ENCODE peak calls at places on chromosomes 4 and X, in six cellular contexts. One of them, this sample, is unnamed.

GRCh38 chrX:129600981-129601424 is 53.8 kb downstream of the APLN start:
- DNase-seq in choroid plexus epithelial cell: peak
- DNase-seq in fibroblast of mammary gland: peak
- DNase-seq in nephron progenitor cell: peak
- DNase-seq in foreskin fibroblast: peak
- DNase-seq in B cell: peak
- DNase-seq in this sample: peak

GRCh38 chr4:59630235-59630634 is 1569.9 kb upstream of the ADGRL3 start:
- DNase-seq in B cell: no peak
- DNase-seq in fibroblast of mammary gland: no peak
- DNase-seq in foreskin fibroblast: no peak
- DNase-seq in nephron progenitor cell: no peak
- DNase-seq in choroid plexus epithelial cell: no peak
- DNase-seq in this sample: no peak

GRCh38 chr4:144579411-144580020 is 66.4 kb upstream of the HHIP start:
- DNase-seq in fibroblast of mammary gland: peak
- DNase-seq in B cell: no peak
- DNase-seq in nephron progenitor cell: no peak
- DNase-seq in choroid plexus epithelial cell: peak
- DNase-seq in foreskin fibroblast: peak
- DNase-seq in this sample: peak

GRCh38 chr4:123651127-123651526 is 254.5 kb downstream of the SPRY1 start:
- DNase-seq in fibroblast of mammary gland: no peak
- DNase-seq in choroid plexus epithelial cell: no peak
- DNase-seq in B cell: no peak
- DNase-seq in foreskin fibroblast: no peak
- DNase-seq in nephron progenitor cell: no peak
- DNase-seq in this sample: no peak

GRCh38 chr4:143482753-143483362 is 30.6 kb upstream of the SMARCA5 start:
- DNase-seq in choroid plexus epithelial cell: peak
- DNase-seq in B cell: peak
- DNase-seq in nephron progenitor cell: peak
- DNase-seq in fibroblast of mammary gland: peak
- DNase-seq in foreskin fibroblast: peak
- DNase-seq in this sample: peak

GRCh38 chr4:88802585-88803285 is 105.1 kb upstream of the NAP1L5 start:
- DNase-seq in fibroblast of mammary gland: no peak
- DNase-seq in foreskin fibroblast: no peak
- DNase-seq in nephron progenitor cell: no peak
- DNase-seq in B cell: no peak
- DNase-seq in choroid plexus epithelial cell: peak
- DNase-seq in this sample: no peak

GRCh38 chrX:8048466-8048865 is 121.3 kb upstream of the PNPLA4 start:
- DNase-seq in B cell: no peak
- DNase-seq in fibroblast of mammary gland: no peak
- DNase-seq in choroid plexus epithelial cell: no peak
- DNase-seq in foreskin fibroblast: no peak
- DNase-seq in nephron progenitor cell: no peak
- DNase-seq in this sample: no peak

GRCh38 chr4:3318561-3319021 is 25.8 kb downstream of the RGS12 start:
- DNase-seq in nephron progenitor cell: no peak
- DNase-seq in fibroblast of mammary gland: no peak
- DNase-seq in B cell: no peak
- DNase-seq in choroid plexus epithelial cell: no peak
- DNase-seq in foreskin fibroblast: no peak
- DNase-seq in this sample: no peak

GRCh38 chr4:80417019-80417418 is 81.5 kb downstream of the CFAP299 start:
- DNase-seq in foreskin fibroblast: no peak
- DNase-seq in choroid plexus epithelial cell: no peak
- DNase-seq in nephron progenitor cell: no peak
- DNase-seq in fibroblast of mammary gland: no peak
- DNase-seq in B cell: no peak
- DNase-seq in this sample: no peak

GRCh38 chr4:23374280-23374679 is 515.6 kb downstream of the PPARGC1A start:
- DNase-seq in fibroblast of mammary gland: no peak
- DNase-seq in foreskin fibroblast: no peak
- DNase-seq in choroid plexus epithelial cell: no peak
- DNase-seq in B cell: no peak
- DNase-seq in nephron progenitor cell: no peak
- DNase-seq in this sample: peak

GRCh38 chr4:2694691-2695090 is 61.4 kb downstream of the TNIP2 start:
- DNase-seq in fibroblast of mammary gland: peak
- DNase-seq in nephron progenitor cell: no peak
- DNase-seq in foreskin fibroblast: no peak
- DNase-seq in choroid plexus epithelial cell: peak
- DNase-seq in B cell: no peak
- DNase-seq in this sample: peak

GRCh38 chrX:107678957-107679740 is 50.8 kb downstream of the PRPS1 start:
- DNase-seq in B cell: peak
- DNase-seq in nephron progenitor cell: no peak
- DNase-seq in foreskin fibroblast: peak
- DNase-seq in fibroblast of mammary gland: peak
- DNase-seq in choroid plexus epithelial cell: peak
- DNase-seq in this sample: peak

GRCh38 chr4:58149404-58150085 is 1039.4 kb upstream of the IGFBP7 start:
- DNase-seq in B cell: no peak
- DNase-seq in fibroblast of mammary gland: no peak
- DNase-seq in nephron progenitor cell: no peak
- DNase-seq in foreskin fibroblast: no peak
- DNase-seq in choroid plexus epithelial cell: no peak
- DNase-seq in this sample: no peak

GRCh38 chr4:181939199-181939945 is 303.8 kb upstream of the TENM3 start:
- DNase-seq in B cell: no peak
- DNase-seq in nephron progenitor cell: no peak
- DNase-seq in foreskin fibroblast: no peak
- DNase-seq in choroid plexus epithelial cell: peak
- DNase-seq in fibroblast of mammary gland: no peak
- DNase-seq in this sample: peak

GRCh38 chr4:89757154-89757723 is 79.7 kb downstream of the SNCA start:
- DNase-seq in foreskin fibroblast: no peak
- DNase-seq in nephron progenitor cell: peak
- DNase-seq in B cell: no peak
- DNase-seq in choroid plexus epithelial cell: no peak
- DNase-seq in fibroblast of mammary gland: no peak
- DNase-seq in this sample: no peak

GRCh38 chr4:93983133-93983532 is 154.6 kb downstream of the ATOH1 start:
- DNase-seq in nephron progenitor cell: no peak
- DNase-seq in fibroblast of mammary gland: no peak
- DNase-seq in choroid plexus epithelial cell: no peak
- DNase-seq in B cell: no peak
- DNase-seq in foreskin fibroblast: no peak
- DNase-seq in this sample: no peak

GRCh38 chrX:47200385-47201150 is 6.9 kb downstream of the UBA1 start:
- DNase-seq in fibroblast of mammary gland: peak
- DNase-seq in nephron progenitor cell: no peak
- DNase-seq in foreskin fibroblast: peak
- DNase-seq in choroid plexus epithelial cell: peak
- DNase-seq in B cell: no peak
- DNase-seq in this sample: peak

GRCh38 chr4:114005569-114006442 is 26.4 kb upstream of the ARSJ start:
- DNase-seq in foreskin fibroblast: peak
- DNase-seq in fibroblast of mammary gland: peak
- DNase-seq in nephron progenitor cell: no peak
- DNase-seq in choroid plexus epithelial cell: peak
- DNase-seq in B cell: no peak
- DNase-seq in this sample: peak

GRCh38 chr4:26161030-26161824 is 159.6 kb upstream of the RBPJ start:
- DNase-seq in foreskin fibroblast: no peak
- DNase-seq in choroid plexus epithelial cell: no peak
- DNase-seq in fibroblast of mammary gland: no peak
- DNase-seq in B cell: no peak
- DNase-seq in nephron progenitor cell: no peak
- DNase-seq in this sample: no peak

GRCh38 chr4:158172558-158173258 is at the start of gene GASK1B:
- DNase-seq in foreskin fibroblast: peak
- DNase-seq in nephron progenitor cell: peak
- DNase-seq in fibroblast of mammary gland: peak
- DNase-seq in choroid plexus epithelial cell: peak
- DNase-seq in B cell: no peak
- DNase-seq in this sample: peak

GRCh38 chr4:176959980-176960379 is 167.3 kb upstream of the VEGFC start:
- DNase-seq in foreskin fibroblast: no peak
- DNase-seq in fibroblast of mammary gland: no peak
- DNase-seq in B cell: no peak
- DNase-seq in nephron progenitor cell: no peak
- DNase-seq in choroid plexus epithelial cell: no peak
- DNase-seq in this sample: no peak

GRCh38 chr4:14607578-14607977 is 394.7 kb upstream of the CPEB2 start:
- DNase-seq in B cell: no peak
- DNase-seq in nephron progenitor cell: no peak
- DNase-seq in choroid plexus epithelial cell: peak
- DNase-seq in fibroblast of mammary gland: peak
- DNase-seq in foreskin fibroblast: peak
- DNase-seq in this sample: peak

GRCh38 chrX:11040976-11041375 is 70.2 kb upstream of the HCCS start:
- DNase-seq in fibroblast of mammary gland: no peak
- DNase-seq in B cell: no peak
- DNase-seq in foreskin fibroblast: peak
- DNase-seq in nephron progenitor cell: no peak
- DNase-seq in choroid plexus epithelial cell: no peak
- DNase-seq in this sample: no peak

GRCh38 chrX:44873415-44874270 is 655 bp downstream of the KDM6A start:
- DNase-seq in choroid plexus epithelial cell: peak
- DNase-seq in fibroblast of mammary gland: peak
- DNase-seq in B cell: peak
- DNase-seq in foreskin fibroblast: peak
- DNase-seq in nephron progenitor cell: peak
- DNase-seq in this sample: peak

GRCh38 chr4:151921371-151921770 is 160.6 kb upstream of the GATB start:
- DNase-seq in B cell: no peak
- DNase-seq in choroid plexus epithelial cell: peak
- DNase-seq in nephron progenitor cell: no peak
- DNase-seq in fibroblast of mammary gland: peak
- DNase-seq in foreskin fibroblast: peak
- DNase-seq in this sample: no peak

GRCh38 chr4:156291317-156291716 is 337.7 kb upstream of the CTSO start:
- DNase-seq in nephron progenitor cell: no peak
- DNase-seq in B cell: no peak
- DNase-seq in foreskin fibroblast: peak
- DNase-seq in fibroblast of mammary gland: peak
- DNase-seq in choroid plexus epithelial cell: peak
- DNase-seq in this sample: no peak

DNA sequence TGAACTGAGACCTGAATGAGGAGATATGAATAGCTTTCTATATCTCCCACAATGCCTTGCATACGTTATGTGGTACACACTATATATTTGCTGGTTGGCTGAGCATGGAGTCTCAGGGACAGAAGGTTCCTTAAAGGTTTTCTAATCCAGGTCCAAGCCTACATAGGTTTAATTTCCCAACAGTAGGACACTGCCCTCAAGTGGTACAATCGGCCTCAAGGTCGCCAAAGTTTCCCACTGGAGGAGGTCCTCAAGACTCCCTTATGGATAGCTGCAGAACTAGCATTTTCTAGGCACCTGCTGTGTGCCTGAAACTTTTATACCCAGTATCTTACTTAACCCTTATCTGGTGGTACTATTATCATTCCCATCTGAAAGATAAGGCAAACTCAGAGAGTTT is 21.0 kb upstream of the EFNB1 start:
- DNase-seq in choroid plexus epithelial cell: peak
- DNase-seq in nephron progenitor cell: no peak
- DNase-seq in fibroblast of mammary gland: peak
- DNase-seq in B cell: no peak
- DNase-seq in foreskin fibroblast: no peak
- DNase-seq in this sample: peak
- TF ChIP-seq CTCF in choroid plexus epithelial cell: peak
- TF ChIP-seq CTCF in nephron progenitor cell: peak
- TF ChIP-seq CTCF in fibroblast of mammary gland: peak
- TF ChIP-seq CTCF in B cell: no peak
- TF ChIP-seq CTCF in foreskin fibroblast: peak
- TF ChIP-seq CTCF in this sample: peak

DNA sequence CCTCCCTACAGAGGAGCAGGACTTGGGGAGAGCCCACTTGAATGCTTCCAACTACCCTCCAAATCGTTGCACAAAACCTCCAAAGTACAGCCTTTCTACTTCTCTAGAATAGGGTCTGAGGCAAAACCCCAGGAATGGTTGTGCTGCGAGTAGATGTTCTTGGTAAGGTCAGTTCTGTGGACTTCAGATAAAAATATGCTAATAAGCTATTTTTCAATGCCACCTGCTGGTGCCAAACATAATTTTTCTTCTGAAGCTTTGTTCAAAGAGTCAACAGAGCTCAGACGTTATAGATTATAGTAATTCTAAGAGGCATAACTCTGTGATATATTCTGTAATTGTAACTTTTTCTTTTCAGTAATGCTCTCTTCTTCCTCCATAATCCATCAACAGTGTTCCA is 425.7 kb downstream of the GPAT3 start:
- DNase-seq in foreskin fibroblast: no peak
- DNase-seq in B cell: no peak
- DNase-seq in fibroblast of mammary gland: peak
- DNase-seq in nephron progenitor cell: no peak
- DNase-seq in choroid plexus epithelial cell: peak
- DNase-seq in this sample: peak
- TF ChIP-seq CTCF in foreskin fibroblast: peak
- TF ChIP-seq CTCF in B cell: no peak
- TF ChIP-seq CTCF in fibroblast of mammary gland: peak
- TF ChIP-seq CTCF in nephron progenitor cell: no peak
- TF ChIP-seq CTCF in choroid plexus epithelial cell: peak
- TF ChIP-seq CTCF in this sample: peak

DNA sequence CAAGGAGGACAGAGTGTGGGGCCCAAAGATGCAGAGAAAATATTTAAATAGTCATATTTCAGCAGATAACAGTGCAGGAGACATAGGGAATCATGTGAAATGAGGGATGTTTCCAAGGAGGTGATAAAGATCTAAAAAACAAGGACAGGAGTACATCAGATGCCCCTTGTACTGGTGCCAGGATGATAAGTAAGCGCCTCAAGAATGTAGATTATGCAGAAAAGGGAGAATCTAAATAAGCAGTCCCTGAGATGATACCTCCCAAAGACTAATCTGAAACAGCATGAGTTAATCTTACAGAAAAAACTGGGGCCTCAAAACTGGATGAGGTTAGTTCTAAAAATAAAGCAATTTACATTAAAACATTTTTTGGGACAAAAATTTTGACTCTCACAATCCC is 136.1 kb upstream of the WDFY3 start:
- DNase-seq in foreskin fibroblast: no peak
- DNase-seq in B cell: no peak
- DNase-seq in choroid plexus epithelial cell: peak
- DNase-seq in nephron progenitor cell: no peak
- DNase-seq in fibroblast of mammary gland: no peak
- DNase-seq in this sample: no peak
- TF ChIP-seq CTCF in foreskin fibroblast: no peak
- TF ChIP-seq CTCF in B cell: no peak
- TF ChIP-seq CTCF in choroid plexus epithelial cell: no peak
- TF ChIP-seq CTCF in nephron progenitor cell: no peak
- TF ChIP-seq CTCF in fibroblast of mammary gland: no peak
- TF ChIP-seq CTCF in this sample: no peak

DNA sequence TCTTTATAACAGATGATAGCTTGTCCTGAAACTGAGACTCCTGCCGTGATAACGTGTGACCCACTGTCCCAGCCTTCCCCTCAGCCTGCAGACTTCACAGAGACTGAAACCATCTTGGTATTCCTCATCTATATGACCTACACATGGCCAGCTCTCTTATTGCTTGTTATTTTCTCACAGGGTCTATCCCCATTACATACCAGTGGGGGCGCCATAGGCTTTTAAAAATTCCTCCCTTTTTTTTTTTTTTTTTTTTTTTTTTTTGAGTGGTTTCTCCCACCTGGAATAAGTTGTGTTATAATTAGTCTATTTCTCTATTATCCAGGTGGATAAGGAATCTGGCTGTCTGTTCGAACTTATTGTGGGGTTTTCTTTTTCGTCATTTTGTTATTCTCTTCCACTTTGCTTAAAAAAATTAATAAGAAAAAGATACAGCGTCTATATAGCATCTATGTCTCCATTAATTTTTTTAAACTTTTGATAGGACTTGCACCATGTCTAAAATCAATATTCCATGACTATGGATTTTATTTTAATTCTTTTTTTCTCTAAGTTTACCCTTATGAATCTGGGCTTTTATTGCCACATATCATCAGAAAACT is 47.2 kb downstream of the GYG2 start:
- DNase-seq in foreskin fibroblast: no peak
- DNase-seq in fibroblast of mammary gland: peak
- DNase-seq in choroid plexus epithelial cell: peak
- DNase-seq in B cell: no peak
- DNase-seq in nephron progenitor cell: no peak
- DNase-seq in this sample: peak
- TF ChIP-seq CTCF in foreskin fibroblast: peak
- TF ChIP-seq CTCF in fibroblast of mammary gland: peak
- TF ChIP-seq CTCF in choroid plexus epithelial cell: peak
- TF ChIP-seq CTCF in B cell: peak
- TF ChIP-seq CTCF in nephron progenitor cell: peak
- TF ChIP-seq CTCF in this sample: peak

This sample was measured in MCF 10A.